ENCODE peak calls at places on chromosomes 3 and 15, in four cellular contexts. N is fibroblast of the aortic adventitia, F is left lung, D is cardiac fibroblast. B is an unnamed sample.

GRCh38 chr15:74040115-74040850 is 42.1 kb downstream of the GOLGA6A start:
- DNase-seq in D (peak; percentile 99), N (peak; percentile 99), F (no peak), B (peak; percentile 98)

GRCh38 chr15:66923438-66923881 is 141.9 kb upstream of the SMAD3 start:
- DNase-seq in F (no peak), N (no peak), D (no peak), B (no peak)

GRCh38 chr15:29859981-29860745 is 37.9 kb upstream of the TJP1 start:
- DNase-seq in F (no peak), D (peak; percentile 74), N (peak; percentile 77), B (peak; percentile 39)

GRCh38 chr3:185084883-185085282 is 68.0 kb downstream of the C3orf70 start:
- DNase-seq in D (peak; percentile 19), N (peak; percentile 2), F (no peak), B (peak; percentile 8)

GRCh38 chr3:156536524-156537316 is 18.2 kb downstream of the SSR3 start:
- DNase-seq in D (peak; percentile 42), N (peak; percentile 23), F (no peak), B (no peak)

GRCh38 chr3:195133462-195133861 is 137.5 kb downstream of the XXYLT1 start:
- DNase-seq in F (no peak), N (peak; percentile 93), D (peak; percentile 87), B (peak; percentile 87)

GRCh38 chr3:17355591-17355990 is 386.8 kb downstream of the TBC1D5 start:
- DNase-seq in F (no peak), D (peak; percentile 10), N (peak; percentile 37), B (no peak)

GRCh38 chr3:14780927-14781507 is 37.7 kb upstream of the FGD5 start:
- DNase-seq in N (peak; percentile 55), F (peak; percentile 60), D (peak; percentile 51), B (peak; percentile 63)

GRCh38 chr3:11634081-11634635 is 9.6 kb downstream of the VGLL4 start:
- DNase-seq in F (no peak), D (no peak), N (no peak), B (no peak)

GRCh38 chr3:156176048-156176447 is 55.7 kb downstream of the KCNAB1 start:
- DNase-seq in D (no peak), F (no peak), N (no peak), B (no peak)

GRCh38 chr3:156787926-156788663 is 38.1 kb upstream of the LEKR1 start:
- DNase-seq in D (peak; percentile 95), N (peak; percentile 86), F (no peak), B (peak; percentile 90)

GRCh38 chr3:60746690-60747416 is 504.4 kb downstream of the FHIT start:
- DNase-seq in N (peak; percentile 23), F (no peak), D (peak; percentile 36), B (no peak)

GRCh38 chr15:22227411-22227810 is 147.1 kb downstream of the OR4M2 start:
- DNase-seq in D (no peak), F (no peak), N (no peak), B (no peak)

GRCh38 chr3:133830071-133830470 is 24.5 kb downstream of the SRPRB start:
- DNase-seq in F (no peak), N (no peak), D (no peak), B (no peak)

GRCh38 chr15:32802296-32802936 is 84.6 kb downstream of the GREM1 start:
- DNase-seq in D (peak; percentile 94), N (peak; percentile 93), F (no peak), B (peak; percentile 91)

GRCh38 chr15:79494963-79495362 is 62.8 kb downstream of the MINAR1 start:
- DNase-seq in D (no peak), N (no peak), F (no peak), B (no peak)

GRCh38 chr3:73954506-73954905 is 329.8 kb upstream of the PDZRN3 start:
- DNase-seq in F (no peak), D (no peak), N (peak; percentile 1), B (no peak)

GRCh38 chr15:25947336-25948080 is 84.4 kb upstream of the ATP10A start:
- DNase-seq in F (no peak), D (no peak), N (peak; percentile 6), B (no peak)

GRCh38 chr3:49656541-49657112 is 17.5 kb upstream of the APEH start:
- DNase-seq in F (no peak), D (peak; percentile 18), N (no peak), B (peak; percentile 14)

GRCh38 chr3:82581350-82581749 is 819.9 kb upstream of the GBE1 start:
- DNase-seq in D (no peak), N (no peak), F (no peak), B (no peak)

GRCh38 chr15:58258501-58259274 is 120.5 kb downstream of the AQP9 start:
- DNase-seq in F (no peak), N (no peak), D (no peak), B (no peak)

GRCh38 chr3:187836848-187837770 is 91.8 kb upstream of the BCL6 start:
- DNase-seq in F (no peak), D (no peak), N (peak; percentile 9), B (no peak)

GRCh38 chr15:36912311-36912712 is 188.0 kb downstream of the MEIS2 start:
- DNase-seq in N (peak; percentile 65), F (no peak), D (peak; percentile 15), B (peak; percentile 58)

GRCh38 chr15:39127925-39128617 is 452.8 kb upstream of the THBS1 start:
- DNase-seq in F (no peak), N (peak; percentile 99), D (peak; percentile 98), B (peak; percentile 99)

GRCh38 chr15:63491979-63492378 is 12.4 kb upstream of the USP3 start:
- DNase-seq in N (peak; percentile 79), F (no peak), D (peak; percentile 34), B (peak; percentile 84)

GRCh38 chr3:82558081-82558480 is 796.6 kb upstream of the GBE1 start:
- DNase-seq in D (no peak), F (no peak), N (no peak), B (no peak)

GRCh38 chr3:50124363-50125226 is 30.5 kb upstream of the SEMA3F start:
- DNase-seq in F (peak; percentile 32), N (no peak), D (no peak), B (no peak)

GRCh38 chr3:147417896-147418295 is 8.7 kb downstream of the ZIC1 start:
- DNase-seq in F (no peak), N (no peak), D (no peak), B (no peak)

GRCh38 chr3:72488736-72489030 is 359.6 kb downstream of the SHQ1 start:
- DNase-seq in F (peak; percentile 49), N (peak; percentile 39), D (peak; percentile 68), B (peak; percentile 12)

GRCh38 chr15:31364301-31365031 is 37.8 kb downstream of the KLF13 start:
- DNase-seq in F (no peak), N (no peak), D (no peak), B (no peak)

GRCh38 chr15:57607570-57608000 is 15.9 kb downstream of the MYZAP start:
- DNase-seq in F (peak; percentile 85), D (peak; percentile 85), N (peak; percentile 31), B (peak; percentile 67)

DNA sequence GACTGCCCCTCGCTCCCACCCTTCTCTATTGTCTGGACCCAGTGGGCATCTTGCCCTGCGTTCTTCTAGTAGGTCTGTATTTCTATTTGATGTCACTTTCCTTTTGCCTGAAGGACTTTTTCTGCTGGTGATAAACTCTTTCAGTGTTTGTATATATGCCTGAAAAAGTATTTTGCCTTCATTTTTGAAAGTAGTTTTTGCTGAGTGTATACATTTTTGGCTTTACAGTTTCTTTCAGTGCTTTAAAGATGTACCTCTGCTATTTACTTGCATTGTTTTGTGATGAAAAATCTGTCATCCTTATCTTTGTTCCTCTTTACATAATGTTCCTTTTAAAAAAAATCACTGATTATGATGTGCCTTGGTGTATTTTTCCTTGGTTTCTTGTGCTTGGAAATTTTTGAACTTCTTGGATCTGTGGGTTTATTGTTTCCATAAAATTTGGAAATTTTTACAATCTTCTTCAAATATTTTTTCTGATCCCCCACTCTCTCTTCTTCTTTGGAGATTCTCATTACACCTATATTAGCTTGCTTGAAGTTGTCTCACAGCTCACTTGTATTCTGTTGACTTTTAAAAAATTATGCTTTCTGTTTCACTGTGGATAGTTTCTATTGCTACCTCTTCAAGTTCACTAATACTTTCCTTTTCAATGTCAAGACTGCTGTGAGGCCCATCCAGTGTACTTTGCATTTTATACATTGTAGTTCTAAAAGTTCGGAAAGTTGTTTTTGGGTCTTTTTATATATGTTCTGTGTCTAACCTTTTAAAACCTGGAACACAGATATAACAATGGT is 67.8 kb downstream of the RGMA start:
- DNase-seq in D (no peak), F (no peak), N (no peak), B (no peak)
- TF ChIP-seq CTCF in D (no peak), F (no peak), N (no peak), B (no peak)

GRCh38 chr15:50777045-50777444 is 11.5 kb upstream of the SPPL2A start:
- DNase-seq in N (no peak), D (no peak), F (no peak), B (no peak)
- TF ChIP-seq CTCF in N (peak; percentile 12), D (peak; percentile 5), F (no peak), B (no peak)

GRCh38 chr3:193194417-193194816 is 46.6 kb upstream of the PLAAT1 start:
- DNase-seq in N (no peak), F (no peak), D (no peak), B (no peak)

DNA sequence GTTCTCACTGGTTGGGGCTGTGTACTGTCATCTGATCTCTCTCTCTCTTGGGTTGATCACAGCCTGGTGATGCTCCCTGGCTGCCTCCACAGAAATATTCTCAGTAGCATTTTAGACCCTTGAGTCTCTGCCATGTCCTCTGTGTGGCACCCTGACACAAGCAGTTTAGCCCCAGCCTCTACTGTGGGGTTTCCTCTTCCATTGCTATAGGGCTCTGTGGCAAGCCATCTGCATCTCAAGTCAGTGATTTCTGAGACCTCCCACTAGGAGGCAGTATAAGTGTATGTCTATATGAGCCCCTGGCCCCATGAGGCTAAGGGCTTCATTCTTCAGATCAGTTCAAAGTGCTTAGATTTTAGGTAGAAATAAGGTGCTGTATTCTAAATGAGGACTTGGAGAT is 50.6 kb upstream of the PLAAT1 start:
- DNase-seq in D (no peak), N (no peak), F (no peak), B (peak; percentile 3)
- TF ChIP-seq CTCF in D (no peak), N (no peak), F (no peak), B (peak; percentile 10)

GRCh38 chr15:65916664-65917406 is 47.5 kb downstream of the RAB11A start:
- DNase-seq in F (peak; percentile 57), N (peak; percentile 67), D (peak; percentile 81), B (peak; percentile 74)
- TF ChIP-seq CTCF in F (peak; percentile 53), N (peak; percentile 78), D (peak; percentile 89), B (peak; percentile 76)

GRCh38 chr3:126664591-126665214 is 9.8 kb upstream of the TXNRD3 start:
- DNase-seq in F (no peak), N (peak; percentile 50), D (peak; percentile 18), B (no peak)
- TF ChIP-seq CTCF in F (no peak), N (peak; percentile 36), D (peak; percentile 2), B (peak; percentile 12)

GRCh38 chr3:172666873-172667694 is 43.8 kb downstream of the NCEH1 start:
- DNase-seq in F (peak; percentile 66), D (peak; percentile 89), N (peak; percentile 90), B (peak; percentile 96)

GRCh38 chr3:172666181-172666872 is 44.5 kb downstream of the NCEH1 start:
- DNase-seq in N (no peak), D (peak; percentile 25), F (no peak), B (peak; percentile 80)
- TF ChIP-seq CTCF in N (peak; percentile 18), D (peak; percentile 37), F (no peak), B (peak; percentile 56)

GRCh38 chr3:94115482-94115881 is 52.6 kb downstream of the NSUN3 start:
- DNase-seq in D (peak; percentile 66), F (no peak), N (peak; percentile 62), B (peak; percentile 62)
- TF ChIP-seq CTCF in D (peak; percentile 35), F (no peak), N (peak; percentile 47), B (peak; percentile 56)